ENCODE peak calls at places on chromosomes 7 and 10, in seven cellular contexts. W, F, U, X, A, E and O are unnamed samples.

GRCh38 chr7:133853706-133854276 is 273.3 kb upstream of the LRGUK start:
- ATAC-seq in W (peak; percentile 49), F (peak; percentile 91), U (peak; percentile 83), X (peak; percentile 86), A (peak; percentile 42), E (peak; percentile 39), O (peak; percentile 67)

GRCh38 chr7:49174396-49174795 is 250.0 kb downstream of the CDC14C start:
- ATAC-seq in W (no peak), F (no peak), U (no peak), X (no peak), A (no peak), E (no peak), O (no peak)

GRCh38 chr10:72772031-72772430 is 80.1 kb downstream of the MCU start:
- ATAC-seq in W (no peak), F (no peak), U (no peak), X (no peak), A (no peak), E (no peak), O (no peak)

GRCh38 chr7:130272456-130273080 is 5.9 kb downstream of the CPA2 start:
- ATAC-seq in W (no peak), F (peak; percentile 30), U (no peak), X (peak; percentile 19), A (no peak), E (no peak), O (no peak)

GRCh38 chr10:77715081-77715480 is 77.5 kb upstream of the KCNMA1 start:
- ATAC-seq in W (no peak), F (no peak), U (no peak), X (no peak), A (no peak), E (no peak), O (no peak)

GRCh38 chr10:65968871-65969270 is 957.0 kb upstream of the LRRTM3 start:
- ATAC-seq in W (no peak), F (no peak), U (no peak), X (no peak), A (no peak), E (no peak), O (no peak)

GRCh38 chr10:51892965-51893658 is 193.7 kb upstream of the CSTF2T start:
- ATAC-seq in W (peak; percentile 74), F (peak; percentile 60), U (no peak), X (peak; percentile 60), A (peak; percentile 29), E (no peak), O (no peak)

GRCh38 chr7:149440222-149440621 is 20.6 kb downstream of the ZNF777 start:
- ATAC-seq in W (peak; percentile 92), F (no peak), U (no peak), X (no peak), A (no peak), E (no peak), O (no peak)

GRCh38 chr7:115618676-115619075 is 411.9 kb downstream of the TFEC start:
- ATAC-seq in W (no peak), F (no peak), U (no peak), X (no peak), A (no peak), E (no peak), O (no peak)

GRCh38 chr10:70355234-70356021 is 27.0 kb downstream of the LRRC20 start:
- ATAC-seq in W (peak; percentile 81), F (no peak), U (peak; percentile 74), X (peak; percentile 58), A (peak; percentile 59), E (peak; percentile 43), O (peak; percentile 89)

GRCh38 chr10:98029149-98030092 is 1.0 kb downstream of the CRTAC1 start:
- ATAC-seq in W (no peak), F (peak; percentile 64), U (peak; percentile 6), X (peak; percentile 43), A (no peak), E (no peak), O (no peak)

GRCh38 chr7:3649678-3650445 is 348.8 kb downstream of the SDK1 start:
- ATAC-seq in W (no peak), F (no peak), U (no peak), X (no peak), A (no peak), E (no peak), O (no peak)

GRCh38 chr7:85025312-85025756 is 161.5 kb downstream of the SEMA3D start:
- ATAC-seq in W (no peak), F (no peak), U (no peak), X (peak; percentile 99), A (no peak), E (no peak), O (no peak)

GRCh38 chr10:4780782-4781181 is 45.2 kb upstream of the AKR1E2 start:
- ATAC-seq in W (no peak), F (no peak), U (no peak), X (no peak), A (no peak), E (no peak), O (no peak)

GRCh38 chr7:63789378-63790176 is 209.1 kb upstream of the ZNF722 start:
- ATAC-seq in W (no peak), F (no peak), U (peak; percentile 71), X (peak; percentile 53), A (no peak), E (no peak), O (peak; percentile 60)

GRCh38 chr7:105204520-105204919 is 184.2 kb downstream of the SRPK2 start:
- ATAC-seq in W (no peak), F (no peak), U (no peak), X (no peak), A (no peak), E (no peak), O (no peak)

GRCh38 chr10:5619366-5620211 is 46.8 kb downstream of the ASB13 start:
- ATAC-seq in W (no peak), F (no peak), U (no peak), X (no peak), A (no peak), E (no peak), O (no peak)

GRCh38 chr10:99341860-99342517 is 12.8 kb downstream of the CNNM1 start:
- ATAC-seq in W (no peak), F (no peak), U (no peak), X (peak; percentile 47), A (no peak), E (no peak), O (no peak)

GRCh38 chr10:128221787-128222186 is 95.6 kb upstream of the MKI67 start:
- ATAC-seq in W (no peak), F (no peak), U (no peak), X (no peak), A (no peak), E (no peak), O (no peak)

GRCh38 chr7:135178364-135178763 is 7.9 kb upstream of the CYREN start:
- ATAC-seq in W (no peak), F (no peak), U (peak; percentile 77), X (no peak), A (no peak), E (no peak), O (no peak)

GRCh38 chr7:134920026-134920758 is 66.1 kb upstream of the AGBL3 start:
- ATAC-seq in W (peak; percentile 84), F (peak; percentile 48), U (no peak), X (no peak), A (no peak), E (no peak), O (no peak)